ENCODE peak calls at places on chromosomes 13 and 19, in seven cellular contexts. P, G, Q, C, W, T and L are unnamed samples.

GRCh38 chr19:58097783-58098681 is at the start of gene ZSCAN18:
- DNase-seq in P (peak), G (peak), Q (peak), C (peak), W (no peak), T (peak), L (peak)

GRCh38 chr19:42154471-42155323 is 22.5 kb upstream of the POU2F2 start:
- DNase-seq in P (peak), G (no peak), Q (no peak), C (no peak), W (peak), T (no peak), L (no peak)

GRCh38 chr13:39688699-39689405 is 33.4 kb downstream of the COG6 start:
- DNase-seq in P (no peak), G (no peak), Q (no peak), C (peak), W (no peak), T (peak), L (peak)

GRCh38 chr13:114174529-114174941 is 4.5 kb upstream of the CFAP97D2 start:
- DNase-seq in P (no peak), G (no peak), Q (no peak), C (peak), W (no peak), T (peak), L (no peak)

GRCh38 chr19:9205506-9206113 is 13.8 kb downstream of the OR7D4 start:
- DNase-seq in P (peak), G (peak), Q (peak), C (peak), W (peak), T (peak), L (peak)

GRCh38 chr13:113489549-113490495 is 689 bp downstream of the DCUN1D2 start:
- DNase-seq in P (peak), G (peak), Q (no peak), C (peak), W (peak), T (peak), L (peak)

GRCh38 chr19:31510635-31511034 is 161.4 kb upstream of the TSHZ3 start:
- DNase-seq in P (no peak), G (no peak), Q (no peak), C (no peak), W (no peak), T (no peak), L (no peak)

GRCh38 chr13:98846521-98846920 is 94.0 kb upstream of the SLC15A1 start:
- DNase-seq in P (no peak), G (no peak), Q (no peak), C (no peak), W (no peak), T (no peak), L (no peak)

GRCh38 chr19:21439372-21439771 is 42.4 kb downstream of the ZNF493 start:
- DNase-seq in P (no peak), G (no peak), Q (no peak), C (no peak), W (no peak), T (no peak), L (no peak)

GRCh38 chr13:40272776-40273139 is 393.7 kb downstream of the FOXO1 start:
- DNase-seq in P (no peak), G (no peak), Q (no peak), C (peak), W (no peak), T (peak), L (no peak)

GRCh38 chr13:110771194-110771593 is 57.7 kb downstream of the ING1 start:
- DNase-seq in P (peak), G (no peak), Q (no peak), C (peak), W (no peak), T (no peak), L (no peak)

GRCh38 chr19:1019980-1020867 is 699 bp downstream of the TMEM259 start:
- DNase-seq in P (no peak), G (peak), Q (peak), C (no peak), W (peak), T (no peak), L (no peak)

GRCh38 chr19:53600217-53600616 is 31.6 kb upstream of the DPRX start:
- DNase-seq in P (no peak), G (no peak), Q (no peak), C (no peak), W (no peak), T (no peak), L (no peak)

GRCh38 chr19:38806371-38806770 is 6.4 kb downstream of the LGALS4 start:
- DNase-seq in P (no peak), G (no peak), Q (no peak), C (no peak), W (peak), T (no peak), L (no peak)

GRCh38 chr19:34310494-34310981 is 54.5 kb upstream of the GPI start:
- DNase-seq in P (no peak), G (no peak), Q (no peak), C (no peak), W (peak), T (no peak), L (no peak)

GRCh38 chr13:49587311-49587847 is 2.0 kb upstream of the RCBTB1 start:
- DNase-seq in P (no peak), G (no peak), Q (no peak), C (no peak), W (no peak), T (peak), L (no peak)

GRCh38 chr19:40365613-40366401 is 17.3 kb downstream of the PLD3 start:
- DNase-seq in P (no peak), G (peak), Q (peak), C (peak), W (peak), T (peak), L (peak)

GRCh38 chr13:111853146-111853545 is 213.8 kb upstream of the SOX1 start:
- DNase-seq in P (no peak), G (no peak), Q (no peak), C (no peak), W (no peak), T (no peak), L (no peak)

GRCh38 chr13:25992076-25992475 is 59.7 kb downstream of the SHISA2 start:
- DNase-seq in P (no peak), G (no peak), Q (no peak), C (no peak), W (no peak), T (no peak), L (no peak)

GRCh38 chr13:76019421-76020044 is 383.4 kb downstream of the LMO7 start:
- DNase-seq in P (no peak), G (peak), Q (peak), C (no peak), W (peak), T (no peak), L (no peak)
- TF ChIP-seq CTCF in P (no peak), G (peak), Q (no peak), C (peak), W (peak), T (no peak), L (peak)

GRCh38 chr13:96299235-96299634 is 209.3 kb downstream of the HS6ST3 start:
- DNase-seq in P (no peak), G (no peak), Q (no peak), C (no peak), W (no peak), T (no peak), L (no peak)
- TF ChIP-seq CTCF in P (no peak), G (no peak), Q (no peak), C (no peak), W (no peak), T (no peak), L (no peak)

GRCh38 chr13:61253105-61253877 is 162.4 kb downstream of the PCDH20 start:
- DNase-seq in P (no peak), G (no peak), Q (no peak), C (no peak), W (no peak), T (no peak), L (no peak)
- TF ChIP-seq CTCF in P (no peak), G (no peak), Q (no peak), C (no peak), W (no peak), T (no peak), L (no peak)

DNA sequence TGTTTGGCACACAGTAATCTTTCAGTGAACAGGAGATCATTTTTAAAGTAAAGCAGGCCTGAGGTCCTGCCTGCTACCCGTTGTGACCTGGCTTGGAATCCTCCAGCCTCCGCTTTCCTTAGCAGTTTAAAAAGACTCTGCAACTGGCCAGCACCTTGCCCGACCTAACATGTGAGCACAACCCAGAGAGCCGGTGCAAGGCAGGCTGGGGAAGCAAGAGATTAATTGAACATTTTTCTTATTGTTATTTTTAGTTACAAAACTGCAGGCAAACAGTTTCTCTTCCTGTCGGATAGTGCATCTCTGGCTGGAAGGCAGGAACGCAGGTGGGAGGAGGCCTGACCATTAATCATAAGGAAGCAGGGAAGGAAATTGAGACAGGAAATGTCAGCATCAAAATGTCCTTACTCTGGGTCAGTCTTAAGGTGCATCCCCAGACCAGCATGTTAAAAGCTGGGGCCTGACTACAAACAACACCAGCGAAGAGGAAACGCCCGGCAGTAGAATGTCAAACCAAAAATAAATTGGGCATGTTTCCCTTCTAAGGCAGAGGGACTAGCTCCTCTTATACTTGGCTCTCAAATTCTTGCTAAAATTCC is 226.6 kb downstream of the RAP2A start:
- DNase-seq in P (no peak), G (no peak), Q (no peak), C (peak), W (no peak), T (no peak), L (no peak)
- TF ChIP-seq CTCF in P (no peak), G (no peak), Q (no peak), C (no peak), W (no peak), T (no peak), L (no peak)

GRCh38 chr13:36817996-36818395 is 1.0 kb upstream of the RFXAP start:
- DNase-seq in P (no peak), G (no peak), Q (no peak), C (no peak), W (peak), T (no peak), L (no peak)
- TF ChIP-seq CTCF in P (no peak), G (peak), Q (no peak), C (no peak), W (peak), T (no peak), L (peak)

GRCh38 chr13:70714993-70715392 is 606.7 kb upstream of the KLHL1 start:
- DNase-seq in P (no peak), G (peak), Q (no peak), C (no peak), W (no peak), T (no peak), L (no peak)
- TF ChIP-seq CTCF in P (no peak), G (peak), Q (no peak), C (no peak), W (no peak), T (no peak), L (no peak)